ENCODE peak calls at places on chromosomes 13 and 19, in four cellular contexts. V is AG09309, A is cardiac fibroblast, C is GM13977. J is an unnamed sample.

GRCh38 chr19:2123682-2124387 is 27.1 kb downstream of the IZUMO4 start:
- DNase-seq in V (no peak), A (no peak), C (no peak), J (no peak)

GRCh38 chr13:112842343-112842856 is 126.6 kb upstream of the MCF2L start:
- DNase-seq in V (no peak), A (peak; percentile 29), C (peak; percentile 72), J (no peak)

GRCh38 chr13:43728411-43728810 is 58.4 kb downstream of the ENOX1 start:
- DNase-seq in V (no peak), A (peak; percentile 7), C (no peak), J (no peak)

GRCh38 chr13:33480561-33480960 is 195.0 kb upstream of the STARD13 start:
- DNase-seq in V (no peak), A (peak; percentile 35), C (no peak), J (no peak)

GRCh38 chr13:84962849-84963248 is 836.4 kb downstream of the SLITRK6 start:
- DNase-seq in V (no peak), A (no peak), C (no peak), J (no peak)

GRCh38 chr13:107807306-107808073 is 407.8 kb downstream of the LIG4 start:
- DNase-seq in V (no peak), A (no peak), C (no peak), J (no peak)

GRCh38 chr19:49515767-49516166 is 3.3 kb downstream of the FCGRT start:
- DNase-seq in V (no peak), A (peak; percentile 43), C (no peak), J (no peak)

GRCh38 chr13:76222511-76222910 is 586.4 kb downstream of the LMO7 start:
- DNase-seq in V (no peak), A (no peak), C (no peak), J (no peak)

GRCh38 chr19:46759817-46760333 is 13.6 kb upstream of the STRN4 start:
- DNase-seq in V (peak; percentile 99), A (peak; percentile 94), C (no peak), J (no peak)

GRCh38 chr19:47646924-47647323 is 38.0 kb downstream of the BICRA start:
- DNase-seq in V (no peak), A (no peak), C (no peak), J (no peak)

GRCh38 chr19:6172074-6172863 is 36.8 kb downstream of the ACSBG2 start:
- DNase-seq in V (no peak), A (no peak), C (no peak), J (no peak)

GRCh38 chr13:112466132-112467025 is 90.2 kb downstream of the SPACA7 start:
- DNase-seq in V (no peak), A (no peak), C (no peak), J (no peak)

GRCh38 chr19:47699360-47699917 is 13.8 kb upstream of the EHD2 start:
- DNase-seq in V (no peak), A (no peak), C (peak; percentile 87), J (no peak)

GRCh38 chr19:35363711-35364425 is 5.6 kb downstream of the FFAR3 start:
- DNase-seq in V (no peak), A (no peak), C (no peak), J (no peak)

GRCh38 chr19:2500861-2501260 is 24.9 kb downstream of the GADD45B start:
- DNase-seq in V (no peak), A (no peak), C (no peak), J (no peak)

GRCh38 chr19:2810141-2811091 is 9.3 kb upstream of the ZNF554 start:
- DNase-seq in V (no peak), A (no peak), C (peak; percentile 29), J (no peak)

GRCh38 chr13:87122551-87122950 is 548.6 kb upstream of the SLITRK5 start:
- DNase-seq in V (no peak), A (peak; percentile 38), C (no peak), J (no peak)

GRCh38 chr13:26558074-26558805 is 757 bp downstream of the WASF3 start:
- DNase-seq in V (no peak), A (peak; percentile 36), C (no peak), J (no peak)